ENCODE peak calls at places on chromosomes 5 and 9, in four cellular contexts. F, Q, N and Z are unnamed samples.

GRCh38 chr5:34674226-34674625 is 18.1 kb downstream of the RAI14 start:
- DNase-seq in F (no peak), Q (no peak), N (no peak), Z (no peak)

GRCh38 chr5:87113848-87114247 is 153.8 kb upstream of the RASA1 start:
- DNase-seq in F (peak), Q (no peak), N (no peak), Z (no peak)

GRCh38 chr5:165881259-165881658 is 2375.8 kb downstream of the MAT2B start:
- DNase-seq in F (no peak), Q (peak), N (no peak), Z (no peak)

GRCh38 chr5:157607371-157608161 is 32.0 kb upstream of the ADAM19 start:
- DNase-seq in F (peak), Q (peak), N (no peak), Z (no peak)

GRCh38 chr9:79764377-79764776 is 192.6 kb downstream of the TLE4 start:
- DNase-seq in F (peak), Q (no peak), N (no peak), Z (no peak)

GRCh38 chr5:73097740-73098139 is 22.6 kb upstream of the TMEM171 start:
- DNase-seq in F (no peak), Q (no peak), N (no peak), Z (no peak)

GRCh38 chr5:76074487-76074886 is 8.7 kb upstream of the SV2C start:
- DNase-seq in F (no peak), Q (peak), N (no peak), Z (peak)

GRCh38 chr5:95533106-95533505 is 21.7 kb downstream of the SKIC3 start:
- DNase-seq in F (no peak), Q (no peak), N (no peak), Z (no peak)

GRCh38 chr5:10559883-10560282 is 4.0 kb upstream of the ANKRD33B start:
- DNase-seq in F (no peak), Q (no peak), N (no peak), Z (no peak)

GRCh38 chr5:31894131-31894530 is 255.2 kb downstream of the PDZD2 start:
- DNase-seq in F (no peak), Q (no peak), N (no peak), Z (no peak)

GRCh38 chr5:163506726-163507125 is 1.3 kb downstream of the MAT2B start:
- DNase-seq in F (no peak), Q (peak), N (no peak), Z (no peak)

GRCh38 chr5:145848854-145849253 is 13.7 kb upstream of the PRELID2 start:
- DNase-seq in F (no peak), Q (no peak), N (no peak), Z (no peak)

GRCh38 chr9:136023401-136024225 is 62.4 kb upstream of the UBAC1 start:
- DNase-seq in F (no peak), Q (no peak), N (no peak), Z (no peak)

GRCh38 chr5:180804129-180804601 is 1.6 kb upstream of the MGAT1 start:
- DNase-seq in F (no peak), Q (peak), N (no peak), Z (no peak)

GRCh38 chr9:119009253-119009652 is 360.0 kb downstream of the BRINP1 start:
- DNase-seq in F (peak), Q (peak), N (no peak), Z (no peak)

GRCh38 chr5:176394881-176395675 is 6.5 kb downstream of the HIGD2A start:
- DNase-seq in F (no peak), Q (no peak), N (no peak), Z (no peak)

GRCh38 chr9:84969084-84969483 is 299.6 kb downstream of the NTRK2 start:
- DNase-seq in F (no peak), Q (no peak), N (no peak), Z (no peak)

GRCh38 chr5:170306381-170306790 is 8.8 kb upstream of the LCP2 start:
- DNase-seq in F (no peak), Q (no peak), N (no peak), Z (no peak)

GRCh38 chr5:172775326-172776234 is 4.6 kb upstream of the DUSP1 start:
- DNase-seq in F (no peak), Q (no peak), N (no peak), Z (no peak)

GRCh38 chr9:110545705-110546104 is 33.8 kb downstream of the SVEP1 start:
- DNase-seq in F (no peak), Q (no peak), N (no peak), Z (no peak)

GRCh38 chr9:131382850-131383729 is 10.8 kb upstream of the PRRC2B start:
- DNase-seq in F (peak), Q (peak), N (no peak), Z (peak)

GRCh38 chr9:92151691-92152393 is 36.6 kb upstream of the SPTLC1 start:
- DNase-seq in F (no peak), Q (no peak), N (no peak), Z (no peak)

GRCh38 chr5:138706655-138707480 is 46.4 kb upstream of the CTNNA1 start:
- DNase-seq in F (no peak), Q (no peak), N (no peak), Z (no peak)

GRCh38 chr9:101635020-101635419 is 40.3 kb upstream of the PPP3R2 start:
- DNase-seq in F (no peak), Q (no peak), N (no peak), Z (no peak)

GRCh38 chr5:150469718-150470470 is 20.4 kb upstream of the RPS14 start:
- DNase-seq in F (peak), Q (no peak), N (no peak), Z (no peak)

GRCh38 chr5:40687316-40687715 is 7.6 kb downstream of the PTGER4 start:
- DNase-seq in F (no peak), Q (no peak), N (no peak), Z (no peak)

GRCh38 chr5:3304346-3304745 is 291.3 kb upstream of the IRX1 start:
- DNase-seq in F (no peak), Q (no peak), N (no peak), Z (no peak)

GRCh38 chr5:42912184-42912766 is 100.6 kb upstream of the SELENOP start:
- DNase-seq in F (no peak), Q (peak), N (no peak), Z (no peak)

GRCh38 chr9:34087370-34087769 is 38.7 kb upstream of the UBAP2 start:
- DNase-seq in F (no peak), Q (no peak), N (no peak), Z (no peak)

GRCh38 chr9:94941211-94941875 is 214.8 kb downstream of the AOPEP start:
- DNase-seq in F (no peak), Q (no peak), N (no peak), Z (no peak)

GRCh38 chr9:8733096-8733954 is 933.7 kb upstream of the DMAC1 start:
- DNase-seq in F (no peak), Q (no peak), N (peak), Z (peak)

GRCh38 chr5:111583761-111584203 is 71.4 kb upstream of the STARD4 start:
- DNase-seq in F (no peak), Q (no peak), N (no peak), Z (no peak)

DNA sequence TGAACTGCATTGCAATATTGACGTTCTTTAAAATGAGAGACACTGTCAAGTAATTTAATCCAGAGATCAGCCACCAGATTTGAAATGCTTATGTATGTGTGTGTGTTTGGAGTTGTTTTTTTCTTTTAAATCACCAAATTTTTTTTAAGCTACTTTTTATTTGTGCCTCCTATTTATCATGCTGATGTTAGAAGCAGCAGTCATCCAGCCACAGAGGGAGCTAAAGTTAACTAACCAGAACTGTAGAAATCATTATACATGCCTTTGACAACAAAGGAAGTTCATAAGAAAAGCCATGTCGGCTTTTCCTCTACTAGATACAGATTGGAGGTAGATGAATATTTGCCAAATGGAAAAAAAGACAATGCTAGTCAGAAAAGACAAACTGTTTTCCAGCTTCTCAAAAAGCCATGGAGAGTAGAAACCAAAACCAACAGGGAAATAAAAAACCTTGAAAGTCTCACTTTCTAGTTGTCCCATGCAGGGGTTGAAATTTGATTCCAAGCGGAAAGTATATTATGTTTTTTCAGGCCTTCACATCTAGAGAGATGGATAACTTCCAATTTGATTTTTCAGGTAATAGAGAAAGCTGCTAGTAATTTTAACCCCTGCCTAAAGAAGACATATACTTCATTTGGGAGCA is 4.5 kb downstream of the PURA start:
- DNase-seq in F (no peak), Q (no peak), N (no peak), Z (no peak)
- TF ChIP-seq CTCF in F (peak), Q (peak), N (no peak), Z (no peak)

GRCh38 chr5:11906495-11906894 is 2.2 kb upstream of the CTNND2 start:
- DNase-seq in F (no peak), Q (no peak), N (no peak), Z (no peak)
- TF ChIP-seq CTCF in F (no peak), Q (no peak), N (no peak), Z (peak)

GRCh38 chr5:153827407-153827806 is 211.3 kb downstream of the FAM114A2 start:
- DNase-seq in F (no peak), Q (no peak), N (no peak), Z (no peak)
- TF ChIP-seq CTCF in F (no peak), Q (no peak), N (no peak), Z (peak)

GRCh38 chr9:90099262-90099982 is 494.6 kb downstream of the GADD45G start:
- DNase-seq in F (no peak), Q (peak), N (no peak), Z (no peak)
- TF ChIP-seq CTCF in F (peak), Q (peak), N (peak), Z (peak)

GRCh38 chr9:6080154-6080716 is 64.8 kb upstream of the RANBP6 start:
- DNase-seq in F (peak), Q (peak), N (peak), Z (no peak)
- TF ChIP-seq CTCF in F (no peak), Q (no peak), N (no peak), Z (no peak)